ENCODE peak calls at places on chromosomes 16 and 17, in four cellular contexts. L, I, R and X are unnamed samples.
A peak's percentile ranks its signal among the peaks of the same experiment; 100 is the strongest.

GRCh38 chr17:73433501-73433900 is 121.7 kb upstream of the CDC42EP4 start:
- DNase-seq in L (no peak), I (no peak), R (no peak), X (no peak)

GRCh38 chr17:17415006-17415405 is 61.8 kb upstream of the MED9 start:
- DNase-seq in I (no peak), L (no peak), R (no peak), X (no peak)

GRCh38 chr16:85556456-85557082 is 56.6 kb upstream of the GSE1 start:
- DNase-seq in R (peak; percentile 68), I (no peak), L (peak; percentile 44), X (peak; percentile 24)

GRCh38 chr16:81140930-81141780 is 45.0 kb upstream of the GCSH start:
- DNase-seq in L (peak; percentile 16), I (no peak), R (no peak), X (no peak)

GRCh38 chr16:85982563-85982939 is 83.6 kb downstream of the IRF8 start:
- DNase-seq in R (no peak), I (no peak), L (peak; percentile 24), X (no peak)

GRCh38 chr16:71474864-71475263 is 12.8 kb upstream of the ZNF23 start:
- DNase-seq in I (peak; percentile 91), L (no peak), R (no peak), X (peak; percentile 86)

GRCh38 chr16:22624759-22625533 is 114.3 kb downstream of the NPIPB5 start:
- DNase-seq in L (no peak), R (no peak), I (no peak), X (no peak)

GRCh38 chr17:79811036-79811887 is 14.4 kb upstream of the CBX8 start:
- DNase-seq in L (no peak), I (no peak), R (no peak), X (no peak)

GRCh38 chr16:67199011-67199807 is at the start of gene ELMO3:
- DNase-seq in I (no peak), R (peak; percentile 44), L (peak; percentile 49), X (no peak)

GRCh38 chr16:49739381-49739780 is 116.5 kb downstream of the ZNF423 start:
- DNase-seq in R (no peak), I (no peak), L (no peak), X (no peak)

GRCh38 chr16:89319883-89320716 is 102.6 kb downstream of the ZNF778 start:
- DNase-seq in I (peak; percentile 66), R (peak; percentile 61), L (no peak), X (peak; percentile 89)

GRCh38 chr16:83942815-83943515 is 10.1 kb upstream of the OSGIN1 start:
- DNase-seq in L (no peak), I (no peak), R (no peak), X (no peak)
- TF ChIP-seq CTCF in L (no peak), I (no peak), R (no peak), X (no peak)

GRCh38 chr17:39982069-39982371 is 1.4 kb downstream of the PSMD3 start:
- DNase-seq in R (no peak), I (no peak), L (no peak), X (no peak)

GRCh38 chr17:39980402-39981206 is at the start of gene PSMD3:
- DNase-seq in I (peak; percentile 99), L (peak; percentile 99), R (peak; percentile 97), X (peak; percentile 100)

GRCh38 chr17:39981207-39982068 is 831 bp downstream of the PSMD3 start:
- DNase-seq in L (no peak), I (no peak), R (no peak), X (peak; percentile 2)

GRCh38 chr17:39979021-39979660 is 1.5 kb upstream of the PSMD3 start:
- DNase-seq in R (no peak), L (no peak), I (peak; percentile 84), X (peak; percentile 87)

DNA sequence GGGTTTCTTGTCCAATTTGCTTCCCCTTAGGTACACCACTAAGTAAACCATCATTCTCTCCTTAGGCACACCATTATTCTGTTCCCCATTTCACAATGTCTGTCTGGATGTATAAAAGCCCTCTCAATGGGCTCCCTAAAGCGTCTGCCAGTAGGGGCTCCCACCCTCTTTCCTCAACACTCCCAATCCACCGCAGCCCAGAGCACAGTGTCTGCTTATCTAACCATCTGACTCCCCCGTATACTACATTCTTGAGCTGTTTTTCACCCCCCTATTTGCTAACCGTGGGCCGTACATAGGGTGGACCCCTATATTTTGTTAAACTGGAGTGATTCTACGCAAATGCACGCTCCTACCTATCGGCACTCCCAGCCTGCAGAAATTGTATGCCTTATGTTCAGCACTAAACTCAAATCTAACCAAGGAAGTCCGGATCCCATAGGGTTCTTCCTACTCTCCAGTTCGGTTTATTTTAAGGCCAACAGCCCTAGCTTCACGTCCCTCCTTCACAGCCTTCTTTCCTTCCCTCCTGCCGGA is 674 bp upstream of the PSMD3 start:
- DNase-seq in I (no peak), R (no peak), L (peak; percentile 19), X (no peak)
- TF ChIP-seq CTCF in I (peak; percentile 31), R (no peak), L (no peak), X (peak; percentile 20)

GRCh38 chr17:14813649-14814048 is 451.5 kb downstream of the PMP22 start:
- DNase-seq in L (peak; percentile 53), R (no peak), I (no peak), X (no peak)
- TF ChIP-seq CTCF in L (peak; percentile 19), R (no peak), I (peak; percentile 12), X (no peak)

GRCh38 chr16:29850998-29851397 is 12.0 kb downstream of the CDIPT start:
- DNase-seq in I (no peak), L (no peak), R (no peak), X (no peak)

GRCh38 chr16:29858149-29858899 is 4.7 kb downstream of the CDIPT start:
- DNase-seq in R (no peak), I (no peak), L (no peak), X (no peak)

GRCh38 chr16:29852654-29853053 is 10.4 kb downstream of the CDIPT start:
- DNase-seq in I (peak; percentile 86), R (no peak), L (no peak), X (no peak)

GRCh38 chr16:29857133-29857760 is 5.8 kb downstream of the CDIPT start:
- DNase-seq in I (peak; percentile 95), L (no peak), R (no peak), X (peak; percentile 75)

GRCh38 chr16:29854520-29855100 is 8.4 kb downstream of the CDIPT start:
- DNase-seq in L (no peak), R (no peak), I (no peak), X (no peak)
- TF ChIP-seq CTCF in L (no peak), R (no peak), I (no peak), X (no peak)